ENCODE peak calls at places on chromosomes 11 and 22, in eight cellular contexts. T is left lung, I is HCT116, R is right lobe of liver, Z is B cell, K is A549, W is upper lobe of right lung, S is PC-3. E is an unnamed sample.

GRCh38 chr11:61580292-61580888 is 486 bp downstream of the SYT7 start:
- ATAC-seq in T (peak), I (peak), R (no peak), Z (no peak), K (peak), W (peak), S (peak), E (peak)

GRCh38 chr22:22395230-22395629 is 113.3 kb downstream of the ZNF280B start:
- ATAC-seq in T (no peak), I (no peak), R (no peak), Z (peak), K (no peak), W (peak), S (no peak), E (no peak)

GRCh38 chr11:86365566-86365965 is 9.1 kb upstream of the CCDC81 start:
- ATAC-seq in T (no peak), I (no peak), R (no peak), Z (no peak), K (no peak), W (no peak), S (no peak), E (no peak)

GRCh38 chr11:131914299-131914902 is 544.0 kb downstream of the NTM start:
- ATAC-seq in T (no peak), I (no peak), R (no peak), Z (no peak), K (no peak), W (no peak), S (no peak), E (no peak)

GRCh38 chr11:121672630-121673487 is 220.1 kb upstream of the SORL1-AS1 start:
- ATAC-seq in T (peak), I (no peak), R (peak), Z (no peak), K (no peak), W (peak), S (no peak), E (peak)

GRCh38 chr11:102430158-102430836 is 22.3 kb downstream of the TMEM123 start:
- ATAC-seq in T (no peak), I (no peak), R (peak), Z (peak), K (no peak), W (no peak), S (peak), E (no peak)

GRCh38 chr11:9838961-9839360 is 175.1 kb downstream of the SWAP70 start:
- ATAC-seq in T (no peak), I (no peak), R (no peak), Z (no peak), K (no peak), W (no peak), S (peak), E (no peak)

GRCh38 chr11:10522276-10522675 is 18.7 kb downstream of the RNF141 start:
- ATAC-seq in T (no peak), I (no peak), R (no peak), Z (no peak), K (no peak), W (no peak), S (no peak), E (no peak)

GRCh38 chr22:49188091-49188490 is 639.6 kb downstream of the BRD1 start:
- ATAC-seq in T (no peak), I (no peak), R (no peak), Z (no peak), K (no peak), W (no peak), S (no peak), E (no peak)

GRCh38 chr11:117217141-117217609 is 14.7 kb downstream of the PCSK7 start:
- ATAC-seq in T (no peak), I (no peak), R (peak), Z (no peak), K (no peak), W (no peak), S (no peak), E (peak)

GRCh38 chr22:38941488-38941987 is 15.9 kb upstream of the APOBEC3A start:
- ATAC-seq in T (peak), I (no peak), R (peak), Z (peak), K (no peak), W (peak), S (no peak), E (no peak)

GRCh38 chr11:69647349-69647748 is 6.4 kb downstream of the CCND1 start:
- ATAC-seq in T (no peak), I (peak), R (no peak), Z (no peak), K (no peak), W (no peak), S (no peak), E (no peak)

GRCh38 chr22:49768961-49769690 is 58.5 kb downstream of the BRD1 start:
- ATAC-seq in T (peak), I (no peak), R (peak), Z (no peak), K (no peak), W (peak), S (peak), E (peak)

GRCh38 chr11:1123970-1124369 is 33.8 kb upstream of the MUC5AC start:
- ATAC-seq in T (no peak), I (no peak), R (no peak), Z (no peak), K (no peak), W (no peak), S (no peak), E (no peak)

GRCh38 chr11:3942956-3943497 is 87.6 kb downstream of the STIM1 start:
- ATAC-seq in T (peak), I (no peak), R (peak), Z (no peak), K (no peak), W (peak), S (no peak), E (peak)

GRCh38 chr11:74592063-74592440 is 330 bp upstream of the POLD3 start:
- ATAC-seq in T (peak), I (peak), R (peak), Z (no peak), K (peak), W (no peak), S (peak), E (peak)

GRCh38 chr11:78833237-78833636 is 258.6 kb upstream of the NARS2 start:
- ATAC-seq in T (peak), I (no peak), R (peak), Z (no peak), K (no peak), W (peak), S (no peak), E (peak)

GRCh38 chr22:38681784-38682335 is at the start of gene TOMM22:
- ATAC-seq in T (peak), I (peak), R (peak), Z (peak), K (peak), W (peak), S (peak), E (peak)

GRCh38 chr11:77497368-77497767 is 23.5 kb upstream of the PAK1 start:
- ATAC-seq in T (no peak), I (no peak), R (no peak), Z (no peak), K (no peak), W (no peak), S (peak), E (no peak)

GRCh38 chr11:75265851-75266531 is 25.4 kb downstream of the TPBGL start:
- ATAC-seq in T (no peak), I (no peak), R (no peak), Z (peak), K (no peak), W (no peak), S (no peak), E (peak)

GRCh38 chr22:26847046-26847445 is 189.7 kb downstream of the MIAT start:
- ATAC-seq in T (no peak), I (no peak), R (no peak), Z (no peak), K (no peak), W (no peak), S (no peak), E (no peak)

GRCh38 chr22:41367039-41367679 is 14.6 kb upstream of the TEF start:
- ATAC-seq in T (peak), I (peak), R (peak), Z (no peak), K (peak), W (peak), S (peak), E (peak)
- TF ChIP-seq CTCF in T (no peak), I (peak), R (peak), Z (no peak), K (no peak), W (peak), S (peak), E (peak)

GRCh38 chr11:96736591-96736990 is 346.8 kb downstream of the JRKL start:
- ATAC-seq in T (peak), I (no peak), R (no peak), Z (no peak), K (no peak), W (no peak), S (no peak), E (no peak)

GRCh38 chr11:96741068-96741467 is 351.3 kb downstream of the JRKL start:
- ATAC-seq in T (no peak), I (no peak), R (no peak), Z (no peak), K (no peak), W (no peak), S (peak), E (no peak)

DNA sequence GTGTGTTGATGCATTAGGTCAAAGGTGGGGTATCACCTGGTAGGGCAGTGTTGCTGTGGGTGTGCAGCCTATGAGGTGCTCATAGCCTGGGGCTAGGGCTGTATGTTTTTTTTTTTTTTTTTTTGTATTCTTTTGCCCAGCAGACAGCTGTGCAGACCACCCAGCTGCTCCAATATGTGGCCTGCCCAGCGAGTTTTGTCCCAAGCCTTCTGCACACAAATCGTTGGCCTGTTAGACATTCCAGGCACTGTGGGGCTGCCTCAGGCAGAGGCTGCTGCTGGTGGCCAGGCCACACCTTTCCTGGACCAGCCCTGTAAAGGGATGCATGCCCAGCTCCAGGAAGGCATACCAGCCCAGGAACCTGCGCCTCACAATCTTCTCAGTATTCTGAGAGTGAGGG is 348.5 kb downstream of the JRKL start:
- ATAC-seq in T (no peak), I (no peak), R (no peak), Z (no peak), K (no peak), W (peak), S (peak), E (no peak)
- TF ChIP-seq CTCF in T (no peak), I (no peak), R (no peak), Z (no peak), K (no peak), W (no peak), S (no peak), E (no peak)

GRCh38 chr11:44380009-44380313 is 70.0 kb upstream of the ALX4 start:
- ATAC-seq in T (no peak), I (no peak), R (peak), Z (no peak), K (no peak), W (no peak), S (no peak), E (no peak)
- TF ChIP-seq CTCF in T (no peak), I (no peak), R (no peak), Z (no peak), K (no peak), W (no peak), S (no peak), E (no peak)

GRCh38 chr22:44090571-44090905 is 66.4 kb downstream of the PARVB start:
- ATAC-seq in T (no peak), I (no peak), R (no peak), Z (no peak), K (no peak), W (no peak), S (no peak), E (no peak)

GRCh38 chr22:44092636-44093220 is 68.6 kb downstream of the PARVB start:
- ATAC-seq in T (no peak), I (no peak), R (no peak), Z (no peak), K (no peak), W (no peak), S (no peak), E (no peak)

GRCh38 chr22:44091021-44091721 is 67.1 kb downstream of the PARVB start:
- ATAC-seq in T (no peak), I (peak), R (no peak), Z (no peak), K (peak), W (no peak), S (no peak), E (no peak)

GRCh38 chr22:44089717-44090570 is 65.8 kb downstream of the PARVB start:
- ATAC-seq in T (no peak), I (no peak), R (no peak), Z (no peak), K (no peak), W (no peak), S (no peak), E (no peak)

DNA sequence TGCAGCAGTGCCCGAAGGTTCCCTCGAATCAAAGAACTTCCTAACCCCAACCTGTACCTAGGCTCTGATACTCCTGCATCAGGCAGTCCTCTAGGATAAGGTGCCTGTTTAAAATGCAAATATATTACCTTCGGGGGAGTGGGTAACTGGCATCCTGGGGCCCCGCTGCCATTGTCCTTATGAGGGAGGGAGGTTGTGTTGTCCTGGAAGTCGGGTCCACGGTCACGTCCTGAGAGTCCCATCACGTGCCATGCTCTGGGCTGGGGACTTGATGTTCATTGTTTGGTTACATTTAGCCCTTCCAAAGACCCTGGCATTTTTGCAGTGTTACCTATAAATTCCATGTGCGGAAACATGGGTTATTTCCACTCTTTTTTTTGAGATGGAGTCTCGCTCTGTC is 67.6 kb downstream of the PARVB start:
- ATAC-seq in T (no peak), I (no peak), R (no peak), Z (no peak), K (no peak), W (no peak), S (no peak), E (no peak)
- TF ChIP-seq CTCF in T (no peak), I (no peak), R (no peak), Z (no peak), K (no peak), W (no peak), S (no peak), E (no peak)

GRCh38 chr11:111557425-111558111 is 17.0 kb downstream of the LAYN start:
- ATAC-seq in T (peak), I (no peak), R (no peak), Z (no peak), K (peak), W (peak), S (peak), E (peak)
- TF ChIP-seq CTCF in T (no peak), I (no peak), R (no peak), Z (no peak), K (no peak), W (no peak), S (no peak), E (no peak)

GRCh38 chr11:118876261-118876660 is 7.4 kb upstream of the CXCR5 start:
- ATAC-seq in T (no peak), I (no peak), R (peak), Z (no peak), K (no peak), W (no peak), S (no peak), E (no peak)

GRCh38 chr11:118873804-118874203 is 9.9 kb upstream of the CXCR5 start:
- ATAC-seq in T (no peak), I (no peak), R (no peak), Z (no peak), K (no peak), W (no peak), S (no peak), E (no peak)

GRCh38 chr11:118872403-118872821 is 11.3 kb upstream of the CXCR5 start:
- ATAC-seq in T (no peak), I (no peak), R (no peak), Z (no peak), K (no peak), W (no peak), S (no peak), E (no peak)

GRCh38 chr11:118868659-118869058 is 15.0 kb upstream of the CXCR5 start:
- ATAC-seq in T (no peak), I (no peak), R (no peak), Z (no peak), K (no peak), W (no peak), S (no peak), E (no peak)

DNA sequence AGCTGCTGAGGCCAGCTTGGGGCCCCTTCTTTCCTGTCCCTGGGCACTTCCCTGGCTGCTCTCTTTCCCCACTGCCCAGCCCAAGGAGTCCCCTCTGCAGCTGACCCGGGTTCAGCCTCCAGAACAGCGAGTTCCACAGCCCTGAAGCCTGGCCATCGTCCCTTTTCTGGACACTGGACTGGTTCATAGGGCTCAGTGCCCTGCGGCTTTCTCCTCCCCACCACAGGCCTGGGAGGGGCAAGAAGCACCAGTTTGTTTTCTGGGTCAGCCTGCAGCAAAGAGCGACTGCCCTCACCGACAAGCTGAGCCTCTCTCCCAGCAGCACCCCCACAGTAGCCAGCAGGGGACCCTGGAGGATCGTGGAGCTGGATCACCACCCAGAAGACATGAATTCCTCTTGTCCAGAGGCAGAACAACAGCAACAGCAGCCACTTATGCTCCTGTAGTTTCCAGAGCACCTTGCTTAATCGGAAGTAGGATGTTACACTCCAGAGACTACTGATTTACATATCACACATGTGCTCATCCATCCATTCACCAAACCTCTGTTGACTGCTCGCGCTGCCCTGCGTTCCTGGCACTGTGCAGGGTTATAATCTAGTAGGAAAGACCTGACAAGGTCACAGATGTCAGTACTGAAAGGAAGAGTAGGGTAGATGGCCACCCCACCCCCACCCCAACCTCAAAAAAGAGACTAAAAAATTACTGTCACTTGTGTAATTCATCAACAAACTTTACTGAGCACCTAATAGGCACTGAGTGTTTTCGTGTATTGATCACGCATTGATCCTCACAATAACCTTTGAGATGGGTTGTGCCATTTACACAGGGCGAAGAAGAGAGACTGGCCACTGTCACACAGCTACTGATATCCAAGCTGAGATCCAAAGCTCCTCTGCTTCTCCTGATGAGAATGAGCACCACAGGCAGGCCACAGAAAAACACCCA is 13.0 kb upstream of the CXCR5 start:
- ATAC-seq in T (peak), I (peak), R (peak), Z (peak), K (peak), W (peak), S (peak), E (peak)
- TF ChIP-seq CTCF in T (no peak), I (no peak), R (no peak), Z (no peak), K (no peak), W (no peak), S (peak), E (peak)

DNA sequence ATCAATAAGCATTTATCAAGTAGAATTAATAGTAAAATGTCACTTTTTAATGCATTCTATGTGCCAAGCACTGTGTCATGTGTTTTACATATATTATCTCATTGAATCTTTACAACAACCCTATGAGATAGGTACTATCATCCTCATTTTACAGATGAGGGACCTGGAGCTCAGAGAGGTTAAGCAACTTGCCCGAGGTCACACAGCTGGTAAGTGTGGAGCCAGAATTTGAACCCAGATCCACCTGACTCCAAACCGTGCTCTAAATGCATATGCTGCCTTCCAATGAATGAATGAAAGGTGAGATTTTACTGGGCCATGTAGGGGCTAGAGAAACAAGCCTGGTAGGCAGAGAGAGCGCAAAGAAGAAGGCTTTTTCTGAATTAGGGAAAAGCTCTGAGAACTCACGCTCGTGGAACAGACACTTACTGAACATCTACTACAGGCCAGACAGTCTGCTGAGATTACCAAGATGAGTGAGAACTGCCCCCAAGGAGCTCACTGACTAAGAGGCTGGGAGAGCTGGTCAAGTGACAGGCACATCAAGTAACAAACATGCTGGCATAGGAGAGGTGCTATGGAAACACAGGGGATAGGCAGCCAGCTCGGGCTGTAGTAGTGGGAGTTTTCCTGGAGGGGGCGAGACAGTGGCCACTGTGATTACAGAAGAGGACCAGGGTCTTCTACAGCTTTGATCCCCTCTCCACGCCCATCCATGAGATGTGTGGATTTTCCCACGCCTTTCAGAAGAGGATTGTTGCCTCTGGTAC is 4.4 kb downstream of the ABCG4 start:
- ATAC-seq in T (no peak), I (no peak), R (no peak), Z (no peak), K (peak), W (no peak), S (no peak), E (no peak)
- TF ChIP-seq CTCF in T (no peak), I (peak), R (no peak), Z (no peak), K (no peak), W (no peak), S (peak), E (no peak)

DNA sequence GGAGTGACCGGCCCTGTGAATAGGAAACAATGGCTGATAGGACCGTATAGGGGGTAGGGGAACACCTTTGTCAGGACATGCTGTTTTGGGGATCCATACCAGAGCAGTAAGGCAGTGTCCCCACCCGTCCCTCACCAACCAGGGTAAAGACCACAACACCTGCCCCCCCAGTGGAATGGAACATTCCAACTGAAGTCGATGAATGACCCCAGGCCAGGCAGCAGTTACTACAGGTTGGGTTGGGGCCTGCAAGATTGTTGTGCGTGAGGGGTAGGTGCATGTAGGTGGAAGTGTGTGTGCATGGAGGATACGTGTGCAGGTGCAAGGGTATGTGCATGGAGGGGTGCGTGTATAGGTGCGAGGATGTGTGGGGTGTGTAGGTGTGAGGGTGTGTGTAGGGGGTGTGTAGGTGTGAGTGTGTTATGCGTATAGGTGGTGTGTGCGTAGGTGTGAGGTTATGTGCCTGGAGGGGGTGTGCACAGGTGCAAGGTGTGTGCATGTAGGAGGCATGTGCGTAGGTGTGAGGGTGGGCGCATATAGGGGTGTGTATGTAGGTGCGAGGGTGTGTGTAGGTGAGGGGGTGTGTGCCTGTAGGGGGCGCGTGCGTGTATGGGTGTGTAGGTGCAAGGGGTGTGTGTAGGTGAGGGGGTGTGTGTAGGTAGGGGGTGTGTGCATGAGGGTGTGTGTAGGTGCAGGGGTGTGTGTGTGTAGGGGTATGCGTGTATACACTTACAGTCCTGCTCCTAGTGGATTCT is 32.9 kb downstream of the PISD start:
- ATAC-seq in T (no peak), I (no peak), R (no peak), Z (no peak), K (no peak), W (no peak), S (no peak), E (no peak)
- TF ChIP-seq CTCF in T (no peak), I (no peak), R (no peak), Z (no peak), K (no peak), W (no peak), S (peak), E (no peak)